ENCODE peak calls at places on chromosome 10, in four cellular contexts. I is HepG2, O is HCT116, Z is H1. F is an unnamed sample.

GRCh38 chr10:5564537-5565204 is 39.9 kb downstream of the CALML3 start:
- DNase-seq in Z (no peak), I (no peak), O (no peak), F (no peak)

GRCh38 chr10:73522263-73522662 is 26.4 kb upstream of the PPP3CB start:
- DNase-seq in I (no peak), O (no peak), Z (no peak), F (no peak)

GRCh38 chr10:95178797-95179196 is 15.2 kb upstream of the ACSM6 start:
- DNase-seq in Z (no peak), I (peak), O (no peak), F (no peak)

GRCh38 chr10:106636781-106637491 is 527.6 kb downstream of the SORCS1 start:
- DNase-seq in O (no peak), I (no peak), Z (no peak), F (no peak)

GRCh38 chr10:89279449-89279869 is 22.4 kb upstream of the IFIT2 start:
- DNase-seq in O (no peak), Z (no peak), I (no peak), F (no peak)

GRCh38 chr10:80410578-80411145 is 2.3 kb downstream of the PRXL2A start:
- DNase-seq in O (no peak), I (no peak), Z (no peak), F (no peak)

GRCh38 chr10:126926568-126926967 is 21.3 kb downstream of the DOCK1 start:
- DNase-seq in I (no peak), Z (no peak), O (no peak), F (no peak)

GRCh38 chr10:34933676-34934075 is 118.6 kb upstream of the PARD3 start:
- DNase-seq in I (no peak), O (no peak), Z (no peak), F (no peak)

GRCh38 chr10:51770719-51771118 is 71.3 kb upstream of the CSTF2T start:
- DNase-seq in O (no peak), Z (no peak), I (peak), F (no peak)

GRCh38 chr10:112680586-112680985 is 233.6 kb downstream of the VTI1A start:
- DNase-seq in I (no peak), O (no peak), Z (no peak), F (no peak)
- TF ChIP-seq ATF3 in I (no peak), O (no peak), Z (no peak), F (no peak)

DNA sequence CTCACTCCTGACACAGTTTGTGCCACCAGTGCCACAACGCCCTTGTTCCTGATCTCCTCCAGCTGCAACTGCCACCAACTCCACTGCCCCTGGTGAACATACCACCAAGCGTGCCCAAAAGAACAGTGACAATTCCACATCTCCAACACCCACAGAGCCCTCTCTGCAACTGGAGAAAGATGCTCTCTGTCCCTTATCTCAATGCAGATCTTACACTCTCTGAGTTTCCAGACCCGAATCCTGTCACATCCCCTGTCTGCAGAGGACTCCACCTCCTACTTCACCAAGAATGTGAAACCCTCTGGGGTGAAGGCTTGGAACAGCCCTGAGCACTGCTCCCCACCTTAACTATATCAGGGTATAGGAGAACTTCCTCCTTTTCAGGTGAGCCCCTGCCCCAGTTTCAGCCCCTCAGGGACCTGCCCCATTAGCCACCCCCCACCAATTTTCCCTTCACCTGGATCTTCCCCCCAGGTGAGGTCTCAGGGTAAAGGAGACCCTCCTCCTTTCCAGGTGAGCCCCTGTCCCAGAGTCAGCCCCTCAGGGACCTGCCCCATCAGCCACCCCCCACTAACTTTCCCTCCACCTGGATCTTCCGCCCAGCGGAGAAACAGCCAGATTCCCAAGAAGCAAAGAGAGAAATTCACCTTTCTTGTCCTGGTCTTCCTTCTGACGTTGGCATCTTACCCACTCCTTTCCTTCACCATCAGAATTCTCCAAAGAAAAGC is 55.0 kb downstream of the CPXM2 start:
- DNase-seq in Z (no peak), I (no peak), O (no peak), F (no peak)
- TF ChIP-seq ATF3 in Z (no peak), I (no peak), O (no peak), F (no peak)

DNA sequence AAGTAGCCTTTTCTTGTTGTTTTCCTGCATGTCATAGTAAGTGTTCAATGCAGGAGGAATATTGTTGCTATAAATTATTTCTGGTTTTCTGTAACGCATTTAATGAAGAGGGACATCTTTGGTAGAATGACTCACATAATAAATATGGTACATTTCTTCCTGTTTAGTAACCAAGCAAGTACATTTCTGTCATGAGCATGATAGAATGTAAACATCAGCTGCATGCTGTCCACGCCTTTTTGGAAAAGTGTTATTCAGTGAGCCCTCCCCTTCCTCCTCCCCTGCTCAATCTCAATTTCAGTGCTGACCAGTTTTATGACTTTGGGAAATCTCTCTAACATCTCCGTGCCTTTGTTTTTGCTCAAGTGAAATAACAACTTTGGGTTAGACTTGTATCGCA is 664.0 kb downstream of the XPNPEP1 start:
- DNase-seq in Z (no peak), O (no peak), I (no peak), F (no peak)
- TF ChIP-seq ATF3 in Z (no peak), O (no peak), I (no peak), F (no peak)

GRCh38 chr10:117550042-117550441 is 7.5 kb downstream of the EMX2 start:
- DNase-seq in I (no peak), Z (no peak), O (no peak), F (no peak)
- TF ChIP-seq ATF3 in I (no peak), Z (no peak), O (no peak), F (no peak)

DNA sequence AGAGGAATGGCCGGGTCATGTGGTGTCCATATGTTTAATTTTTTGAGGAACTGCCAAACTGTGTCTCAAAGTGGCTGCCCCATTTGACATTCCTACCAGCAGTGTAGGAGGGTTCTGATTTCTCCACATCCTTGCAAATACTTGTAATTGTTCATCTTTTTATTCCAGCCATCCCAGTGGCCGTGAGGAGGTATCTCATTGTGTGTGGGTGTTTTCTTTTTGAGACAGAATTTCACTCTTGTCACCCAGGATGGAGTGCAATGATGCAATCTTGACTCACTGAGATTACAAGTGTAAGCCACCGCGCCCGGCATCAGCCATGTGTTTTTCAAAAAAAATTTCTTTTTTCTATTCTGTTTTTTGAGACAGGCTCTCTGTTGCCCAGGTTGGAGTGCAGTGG is 38.7 kb upstream of the DLG5 start:
- DNase-seq in Z (no peak), I (no peak), O (no peak), F (no peak)
- TF ChIP-seq ATF3 in Z (no peak), I (no peak), O (peak), F (no peak)

DNA sequence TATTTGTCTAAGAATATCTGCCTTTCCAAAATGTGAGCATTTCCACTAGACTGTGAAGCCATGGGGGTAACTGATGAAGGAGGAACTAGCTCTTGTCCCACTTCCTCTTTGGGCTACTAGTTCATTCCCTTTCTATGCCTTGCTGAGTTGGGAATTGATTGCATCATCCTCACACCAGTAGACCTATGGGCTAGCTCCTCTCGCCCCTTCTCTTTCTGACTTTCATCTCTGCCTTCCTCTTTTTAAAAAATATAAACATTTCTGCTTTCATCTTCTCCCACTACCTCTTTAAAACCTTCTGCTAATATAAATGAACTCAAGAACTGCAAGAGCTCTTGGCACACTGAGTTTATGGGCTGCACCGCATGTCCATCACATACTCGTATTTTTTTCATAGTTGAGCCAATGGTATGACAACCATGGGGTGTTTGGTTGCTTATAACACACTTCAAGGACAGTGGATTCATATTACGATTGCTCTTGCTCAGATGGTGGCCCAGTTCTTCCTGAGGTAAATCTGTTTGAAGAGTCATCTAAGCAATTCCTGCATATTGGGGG is 182.0 kb downstream of the REEP3 start:
- DNase-seq in O (peak), Z (no peak), I (no peak), F (no peak)
- TF ChIP-seq ATF3 in O (peak), Z (peak), I (no peak), F (peak)

GRCh38 chr10:33115720-33116119 is 157.7 kb upstream of the ITGB1 start:
- DNase-seq in O (no peak), I (no peak), Z (no peak), F (no peak)

GRCh38 chr10:33111652-33112051 is 153.6 kb upstream of the ITGB1 start:
- DNase-seq in O (no peak), I (no peak), Z (no peak), F (no peak)

GRCh38 chr10:33114451-33114944 is 156.5 kb upstream of the ITGB1 start:
- DNase-seq in Z (no peak), I (no peak), O (no peak), F (no peak)

GRCh38 chr10:33116293-33116697 is 158.3 kb upstream of the ITGB1 start:
- DNase-seq in I (peak), O (peak), Z (no peak), F (peak)

DNA sequence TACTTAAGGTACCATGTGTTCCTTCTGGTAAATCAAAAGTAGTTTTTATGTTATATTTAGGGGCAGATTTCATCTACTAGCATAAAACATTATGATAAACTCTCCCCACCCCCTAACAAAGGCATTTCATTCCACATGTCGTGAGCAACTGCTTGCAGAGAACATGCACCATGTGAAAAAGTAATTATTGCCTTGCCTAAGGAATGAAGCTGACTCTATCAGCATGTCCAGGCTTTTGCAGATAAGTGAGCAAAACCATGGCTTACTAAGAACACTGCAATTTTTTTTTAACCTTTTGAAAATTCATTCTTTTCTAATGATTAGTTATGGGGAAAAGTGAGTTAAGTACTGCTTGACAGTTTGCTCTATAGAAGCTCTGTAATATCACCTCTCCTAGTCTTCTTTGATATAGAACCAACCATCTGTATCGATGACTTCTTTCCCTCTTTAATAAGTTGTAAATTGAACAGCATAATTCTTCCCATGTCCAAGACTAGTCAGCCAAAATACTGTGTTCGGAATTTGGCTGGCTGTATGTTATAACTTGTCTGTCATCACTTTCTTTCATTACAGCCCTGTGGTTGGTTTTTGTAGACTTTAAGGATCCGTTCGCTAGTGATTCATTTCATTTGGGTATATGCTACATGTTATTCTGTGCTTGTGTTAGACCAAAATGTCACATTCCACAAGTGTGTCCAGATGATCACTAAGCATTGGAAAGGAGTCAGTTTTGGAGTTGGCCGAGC is 155.3 kb upstream of the ITGB1 start:
- DNase-seq in I (no peak), Z (no peak), O (no peak), F (no peak)
- TF ChIP-seq ATF3 in I (no peak), Z (no peak), O (no peak), F (no peak)

GRCh38 chr10:76036410-76036940 is 605.1 kb downstream of the LRMDA start:
- DNase-seq in I (no peak), Z (peak), O (peak), F (peak)
- TF ChIP-seq ATF3 in I (no peak), Z (no peak), O (no peak), F (no peak)

GRCh38 chr10:110498982-110499795 is 1.5 kb downstream of the DUSP5 start:
- DNase-seq in I (peak), Z (peak), O (no peak), F (peak)

GRCh38 chr10:110501142-110501937 is 3.6 kb downstream of the DUSP5 start:
- DNase-seq in Z (no peak), O (peak), I (peak), F (peak)

GRCh38 chr10:110502072-110502845 is 4.6 kb downstream of the DUSP5 start:
- DNase-seq in Z (no peak), I (no peak), O (no peak), F (no peak)

GRCh38 chr10:110499796-110500514 is 2.2 kb downstream of the DUSP5 start:
- DNase-seq in O (no peak), I (no peak), Z (no peak), F (no peak)

DNA sequence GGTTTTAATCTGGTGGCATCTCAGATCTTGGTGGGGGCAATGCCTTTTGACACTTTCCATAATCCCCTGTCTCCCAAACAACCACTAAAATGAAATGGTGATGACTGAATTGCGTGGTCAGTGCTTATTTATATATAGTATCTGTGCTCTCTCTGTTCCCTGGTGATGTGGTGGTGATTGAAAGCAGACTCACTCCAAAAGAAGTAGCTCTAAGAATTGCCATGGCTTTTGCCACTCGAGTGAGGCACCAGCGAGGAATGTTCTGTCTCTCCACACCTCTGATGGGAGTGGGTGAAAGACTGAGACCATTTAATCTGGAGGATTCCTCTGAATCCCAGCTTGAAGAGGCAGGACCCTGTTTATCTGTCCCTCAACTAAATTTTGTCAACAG is 2.8 kb downstream of the DUSP5 start:
- DNase-seq in I (no peak), O (no peak), Z (no peak), F (no peak)
- TF ChIP-seq ATF3 in I (no peak), O (no peak), Z (no peak), F (no peak)

GRCh38 chr10:78937800-78938694 is 130.7 kb upstream of the ZMIZ1 start:
- DNase-seq in Z (no peak), I (peak), O (no peak), F (no peak)
- TF ChIP-seq ATF3 in Z (no peak), I (no peak), O (no peak), F (no peak)

F was measured in WTC11.